ENCODE peak calls at places on chromosomes 13 and 19, in four cellular contexts. Q is psoas muscle, B is cardiac muscle cell, W is Peyer's patch. S is an unnamed sample. For H3K27me3, the result is how much of the 10 kb centered on the place peaks cover.

GRCh38 chr13:106038752-106039151 is 496.7 kb downstream of the EFNB2 start:
- DNase-seq in W (no peak), Q (no peak), B (no peak), S (peak)

GRCh38 chr13:97134364-97135095 is 87.6 kb upstream of the MBNL2 start:
- DNase-seq in B (no peak), W (no peak), Q (no peak), S (no peak)

GRCh38 chr13:63542704-63543215 is 2127.1 kb upstream of the PCDH20 start:
- DNase-seq in W (no peak), B (no peak), Q (no peak), S (no peak)

GRCh38 chr13:73708393-73708985 is 425.7 kb downstream of the KLF12 start:
- DNase-seq in W (no peak), B (peak), Q (no peak), S (peak)

GRCh38 chr13:31101511-31102170 is 60.1 kb downstream of the HSPH1 start:
- DNase-seq in B (peak), Q (no peak), W (no peak), S (no peak)

GRCh38 chr19:8158411-8159074 is 9.2 kb upstream of the FBN3 start:
- DNase-seq in W (peak), Q (no peak), B (peak), S (no peak)

GRCh38 chr13:106329941-106330340 is 205.5 kb downstream of the EFNB2 start:
- DNase-seq in W (no peak), B (no peak), Q (no peak), S (no peak)

GRCh38 chr19:54439174-54439851 is 9.7 kb upstream of the LENG8 start:
- DNase-seq in W (no peak), B (peak), Q (no peak), S (no peak)

GRCh38 chr19:2274937-2275535 is 6.9 kb downstream of the PEAK3 start:
- DNase-seq in B (peak), W (peak), Q (peak), S (no peak)

GRCh38 chr19:12965017-12965811 is 4.2 kb upstream of the DAND5 start:
- DNase-seq in W (peak), Q (peak), B (peak), S (no peak)

GRCh38 chr19:45528149-45528743 is 21.0 kb downstream of the VASP start:
- DNase-seq in Q (peak), W (no peak), B (no peak), S (no peak)

GRCh38 chr19:38739440-38740251 is 4.6 kb downstream of the CAPN12 start:
- DNase-seq in B (no peak), W (no peak), Q (no peak), S (no peak)

GRCh38 chr13:37889102-37889501 is 19.5 kb upstream of the TRPC4 start:
- DNase-seq in B (no peak), W (no peak), Q (no peak), S (no peak)

GRCh38 chr13:42417624-42418023 is 145.7 kb downstream of the AKAP11 start:
- DNase-seq in B (no peak), Q (no peak), W (no peak), S (no peak)

GRCh38 chr19:28867978-28868377 is 345.0 kb downstream of the UQCRFS1 start:
- DNase-seq in B (no peak), Q (no peak), W (no peak), S (no peak)

GRCh38 chr19:2171349-2172145 is 7.8 kb downstream of the DOT1L start:
- DNase-seq in W (peak), B (peak), Q (no peak), S (no peak)

GRCh38 chr19:48896191-48896720 is 2.3 kb downstream of the TULP2 start:
- DNase-seq in W (peak), B (peak), Q (peak), S (no peak)

GRCh38 chr13:82758056-82758455 is 1124.2 kb downstream of the SLITRK1 start:
- DNase-seq in W (no peak), B (peak), Q (no peak), S (no peak)

GRCh38 chr19:55272142-55272541 is 7.8 kb downstream of the HSPBP1 start:
- DNase-seq in Q (no peak), W (no peak), B (no peak), S (no peak)

GRCh38 chr19:45079911-45080469 is 930 bp downstream of the GEMIN7 start:
- DNase-seq in Q (no peak), W (no peak), B (peak), S (no peak)

GRCh38 chr19:6113616-6114188 is 3.4 kb upstream of the RFX2 start:
- DNase-seq in B (no peak), W (no peak), Q (no peak), S (no peak)

GRCh38 chr13:114194853-114195252 is 15.8 kb downstream of the CFAP97D2 start:
- DNase-seq in B (no peak), W (no peak), Q (no peak), S (no peak)

GRCh38 chr13:98462241-98462882 is 114.5 kb downstream of the STK24 start:
- DNase-seq in Q (no peak), B (no peak), W (no peak), S (no peak)

GRCh38 chr13:30607908-30608307 is 9.8 kb upstream of the USPL1 start:
- DNase-seq in W (peak), Q (no peak), B (no peak), S (no peak)

GRCh38 chr13:75357576-75358295 is 124.2 kb downstream of the TBC1D4 start:
- DNase-seq in Q (no peak), B (peak), W (no peak), S (no peak)

GRCh38 chr13:23505007-23505406 is 65.2 kb upstream of the TNFRSF19 start:
- DNase-seq in W (no peak), B (no peak), Q (no peak), S (peak)

GRCh38 chr19:9796113-9796773 is 22.6 kb downstream of the FBXL12 start:
- DNase-seq in Q (peak), B (peak), W (peak), S (peak)

GRCh38 chr13:98189841-98190505 is 12.9 kb upstream of the RNF113B start:
- DNase-seq in W (no peak), B (no peak), Q (no peak), S (no peak)

GRCh38 chr13:75633285-75633684 is 2.8 kb upstream of the LMO7 start:
- DNase-seq in W (no peak), B (no peak), Q (no peak), S (peak)

GRCh38 chr13:50255639-50256038 is 240.4 kb downstream of the KCNRG start:
- DNase-seq in B (no peak), W (no peak), Q (no peak), S (no peak)

GRCh38 chr19:32877323-32877912 is 7.9 kb upstream of the SLC7A9 start:
- DNase-seq in W (no peak), B (no peak), Q (peak), S (no peak)

GRCh38 chr13:99969934-99970760 is 1.4 kb downstream of the ZIC5 start:
- DNase-seq in B (peak), W (no peak), Q (no peak), S (no peak)

GRCh38 chr13:73477441-73477840 is 418.6 kb downstream of the KLF5 start:
- DNase-seq in B (no peak), Q (no peak), W (no peak), S (no peak)

GRCh38 chr13:109274188-109274821 is 512.1 kb downstream of the IRS2 start:
- DNase-seq in Q (no peak), B (peak), W (no peak), S (no peak)

GRCh38 chr19:39916851-39917396 is 17.5 kb downstream of the FCGBP start:
- DNase-seq in Q (no peak), B (no peak), W (no peak), S (no peak)

GRCh38 chr19:44212865-44213346 is 574 bp downstream of the ZNF227 start:
- DNase-seq in W (no peak), B (no peak), Q (no peak), S (no peak)

DNA sequence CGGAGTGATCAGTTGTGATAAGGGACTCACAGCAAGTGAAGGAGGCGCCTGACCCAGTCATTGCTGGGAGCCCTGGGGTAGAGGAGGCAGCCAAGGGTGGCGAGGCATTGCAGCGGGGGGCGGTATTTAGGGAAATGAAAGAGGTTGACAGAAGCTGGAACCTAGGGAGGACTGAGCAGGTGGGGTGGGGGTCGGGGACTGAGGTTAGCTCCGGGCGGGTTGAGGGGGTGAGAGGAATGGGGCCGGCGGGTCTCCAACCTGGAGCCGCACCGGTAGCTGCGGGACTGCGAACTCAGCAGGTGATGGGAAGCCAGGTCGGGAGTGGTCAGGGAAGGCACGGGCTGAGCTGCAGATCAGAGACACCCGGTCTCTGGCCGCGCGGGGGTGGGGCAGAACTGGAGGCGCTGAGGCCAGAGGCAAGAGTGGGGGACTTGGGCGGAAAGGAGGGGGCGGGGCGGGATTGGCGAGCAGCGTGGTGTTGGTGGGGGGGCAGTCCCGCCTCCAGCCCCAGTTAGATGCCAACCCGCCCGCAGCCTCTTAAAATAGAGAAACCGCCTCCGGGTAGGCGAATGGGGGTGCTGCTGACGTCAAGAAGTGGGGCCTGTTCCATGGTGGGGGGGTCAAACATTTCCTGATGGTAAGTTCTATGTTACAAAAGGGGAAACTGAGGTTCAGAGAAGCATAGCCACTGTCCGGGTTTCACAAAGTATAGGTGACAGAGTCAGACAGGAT is 1.5 kb downstream of the MAST3 start:
- DNase-seq in B (no peak), Q (no peak), W (peak), S (no peak)
- H3K4me3 ChIP-seq in B (no peak), Q (no peak), W (peak), S (no peak)

DNA sequence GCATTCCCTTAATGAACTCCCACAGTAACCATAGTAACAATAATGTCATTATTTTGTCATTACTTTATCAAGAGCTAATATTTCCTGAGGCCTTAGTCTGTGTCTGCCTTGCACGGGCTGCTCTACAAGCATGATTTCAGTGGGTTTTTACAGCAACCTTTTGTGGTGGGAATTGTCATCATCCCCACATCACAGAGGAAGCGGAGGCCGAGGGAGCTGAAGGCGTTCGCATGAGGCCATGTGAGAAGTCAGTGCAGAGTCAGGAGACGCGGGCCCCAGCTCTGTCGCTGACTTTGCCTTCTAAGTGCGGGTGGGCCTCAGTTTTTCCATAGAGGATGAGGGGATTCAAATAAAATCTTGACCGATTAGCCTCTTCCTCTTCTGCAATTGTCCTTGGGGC is 2.4 kb downstream of the KRTDAP start:
- DNase-seq in Q (no peak), B (no peak), W (no peak), S (no peak)
- H3K27me3 ChIP-seq in Q (under half), B (under half), W (under half), S (under half)

GRCh38 chr13:29402168-29402621 is 193.3 kb downstream of the SLC7A1 start:
- DNase-seq in W (no peak), B (no peak), Q (no peak), S (no peak)

GRCh38 chr13:29396446-29396845 is 199.0 kb downstream of the SLC7A1 start:
- DNase-seq in W (no peak), Q (no peak), B (no peak), S (no peak)

GRCh38 chr13:29397265-29397664 is 198.2 kb downstream of the SLC7A1 start:
- DNase-seq in W (no peak), B (no peak), Q (no peak), S (no peak)
- TF ChIP-seq CTCF in W (no peak), B (no peak), Q (no peak), S (peak)

DNA sequence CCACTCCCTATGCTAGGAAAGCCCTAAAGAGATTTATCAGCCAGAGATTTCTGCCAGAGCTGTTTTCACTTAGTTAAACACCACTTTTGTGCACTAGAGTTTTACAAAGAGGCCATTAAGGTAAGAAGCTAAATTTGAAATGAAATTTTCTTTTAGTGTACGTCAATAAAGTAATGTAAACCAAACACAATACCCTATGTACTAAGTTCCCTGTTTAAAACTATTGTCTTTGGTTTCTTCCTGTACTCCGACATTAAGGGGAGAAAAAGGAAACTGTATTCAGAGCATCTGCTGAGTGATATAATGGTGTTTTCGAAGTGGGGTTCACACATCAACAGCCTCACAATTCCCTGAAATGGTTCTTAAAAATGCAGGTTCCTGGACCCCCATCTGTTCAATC is 40.7 kb upstream of the STARD13 start:
- DNase-seq in B (peak), Q (no peak), W (no peak), S (no peak)
- H3K4me3 ChIP-seq in B (no peak), Q (no peak), W (no peak), S (no peak)